ENCODE peak calls at places on chromosomes 4 and X, in ten cellular contexts. E is NB4; M is uterus; O is foreskin fibroblast; X is right lobe of liver; U is adipocyte; G is CD8-positive, alpha-beta memory T cell; Q is tibial artery; N is IMR-90; I is psoas muscle. R is an unnamed sample.

GRCh38 chrX:71666240-71667223 is 814 bp upstream of the LOC101059915 start:
- DNase-seq in E (no peak), N (no peak), G (no peak), Q (no peak), O (no peak), M (no peak), X (no peak), I (peak), U (no peak), R (peak)

GRCh38 chr4:101126044-101126443 is 221.3 kb downstream of the PPP3CA start:
- DNase-seq in G (no peak), M (no peak), O (peak), U (peak), I (no peak), Q (no peak), X (no peak), E (no peak), N (peak), R (no peak)

GRCh38 chr4:156738756-156739155 is 232.8 kb downstream of the PDGFC start:
- DNase-seq in M (no peak), N (no peak), E (no peak), X (no peak), G (no peak), U (no peak), I (no peak), Q (no peak), O (no peak), R (no peak)

GRCh38 chr4:27790911-27791310 is 930.3 kb downstream of the STIM2 start:
- DNase-seq in U (peak), G (no peak), I (no peak), M (no peak), N (peak), X (no peak), O (no peak), E (no peak), Q (no peak), R (no peak)

GRCh38 chrX:101659601-101660063 is at the start of gene ARMCX2:
- DNase-seq in X (no peak), O (peak), I (no peak), N (peak), U (peak), M (peak), E (no peak), Q (peak), G (no peak), R (no peak)

GRCh38 chr4:140834866-140835495 is 78.8 kb upstream of the TBC1D9 start:
- DNase-seq in O (no peak), M (no peak), G (no peak), I (no peak), U (peak), Q (no peak), E (no peak), X (no peak), N (no peak), R (no peak)

GRCh38 chrX:68163446-68163845 is 269.8 kb downstream of the OPHN1 start:
- DNase-seq in E (no peak), O (no peak), M (no peak), G (no peak), I (no peak), Q (no peak), X (no peak), U (peak), N (peak), R (no peak)

GRCh38 chr4:102497986-102498385 is 3.2 kb upstream of the NFKB1 start:
- DNase-seq in E (no peak), I (no peak), U (no peak), X (no peak), G (no peak), M (no peak), N (no peak), O (peak), Q (no peak), R (no peak)

GRCh38 chr4:98620087-98620784 is 38.2 kb downstream of the TSPAN5 start:
- DNase-seq in U (no peak), N (no peak), M (no peak), O (no peak), I (no peak), X (no peak), Q (no peak), E (no peak), G (no peak), R (no peak)

GRCh38 chr4:16582526-16582925 is 315.9 kb downstream of the LDB2 start:
- DNase-seq in N (no peak), G (no peak), E (peak), Q (no peak), I (no peak), U (no peak), M (no peak), X (no peak), O (no peak), R (no peak)

GRCh38 chr4:31023109-31023508 is 302.9 kb downstream of the PCDH7 start:
- DNase-seq in N (no peak), O (no peak), U (no peak), M (no peak), E (no peak), X (no peak), I (no peak), G (no peak), Q (no peak), R (no peak)
- H3K4me3 ChIP-seq in N (no peak), O (no peak), U (no peak), M (no peak), E (no peak), X (no peak), I (no peak), G (no peak), Q (no peak), R (no peak)

GRCh38 chr4:169770411-169770810 is 12.7 kb upstream of the HPF1 start:
- DNase-seq in M (no peak), G (no peak), E (no peak), N (no peak), O (no peak), I (no peak), X (no peak), U (peak), Q (no peak), R (no peak)

GRCh38 chr4:169773889-169774288 is 16.1 kb upstream of the HPF1 start:
- DNase-seq in Q (no peak), G (no peak), M (no peak), O (no peak), X (no peak), E (no peak), I (no peak), U (no peak), N (no peak), R (no peak)

DNA sequence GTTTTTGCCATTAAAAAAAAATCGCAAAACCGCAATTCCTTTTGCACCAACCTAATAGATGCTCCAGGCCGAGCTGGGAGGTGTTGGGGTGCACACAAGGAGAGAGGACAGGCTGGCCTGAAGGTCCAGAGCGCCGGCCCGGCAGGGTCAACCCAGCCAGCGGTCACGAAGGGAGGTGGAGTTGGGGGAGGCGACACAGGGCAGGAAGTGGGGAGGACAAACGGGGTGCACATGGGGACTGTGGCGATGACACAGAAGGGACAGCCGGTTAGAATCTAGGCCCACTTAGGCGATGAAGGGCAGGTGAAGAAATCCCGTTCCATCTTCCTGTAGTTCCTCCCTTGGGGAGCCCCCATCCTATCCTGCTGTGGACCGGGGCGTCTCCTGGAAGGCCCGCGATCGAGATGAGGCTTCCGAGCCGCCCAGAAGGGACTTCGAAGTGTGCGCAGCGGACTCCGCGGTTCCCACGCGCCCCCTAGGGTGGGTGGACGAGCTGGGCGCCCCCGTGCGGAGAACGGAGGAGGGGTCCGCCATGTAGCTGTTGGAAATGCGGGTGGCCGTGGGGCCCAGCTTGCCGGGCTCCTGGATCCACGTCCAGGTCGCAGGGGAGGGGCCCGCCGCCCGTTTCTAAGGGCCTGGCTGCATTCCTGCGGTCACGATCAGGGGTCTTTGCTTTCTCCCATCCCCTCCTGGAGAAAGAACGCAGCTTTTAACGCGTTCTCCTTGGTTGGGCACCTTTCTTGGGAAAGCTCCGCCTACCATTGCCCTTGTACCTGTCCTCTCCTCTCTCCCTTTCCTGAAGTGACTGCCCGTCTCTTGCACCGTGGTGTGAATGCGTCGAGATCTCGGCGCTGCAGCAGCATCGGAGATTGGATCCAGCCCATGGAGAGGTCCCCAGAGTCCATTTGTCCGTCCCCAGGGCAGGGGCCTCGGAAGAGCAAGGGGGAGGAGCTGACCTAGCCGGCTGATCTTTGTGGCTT is 17.0 kb upstream of the HPF1 start:
- DNase-seq in G (peak), E (no peak), N (no peak), X (no peak), M (no peak), O (no peak), Q (no peak), U (peak), I (peak), R (no peak)
- H3K4me3 ChIP-seq in G (no peak), E (no peak), N (no peak), X (peak), M (no peak), O (no peak), Q (no peak), U (peak), I (peak), R (no peak)

GRCh38 chrX:57902633-57903032 is 7.6 kb downstream of the ZXDA start:
- DNase-seq in E (no peak), G (no peak), U (no peak), I (no peak), X (no peak), M (no peak), O (no peak), N (no peak), Q (no peak), R (no peak)

GRCh38 chrX:57904481-57904880 is 5.8 kb downstream of the ZXDA start:
- DNase-seq in U (no peak), Q (no peak), E (no peak), O (no peak), M (no peak), G (no peak), X (no peak), I (no peak), N (no peak), R (no peak)

GRCh38 chrX:57906790-57907189 is 3.5 kb downstream of the ZXDA start:
- DNase-seq in E (no peak), Q (no peak), O (peak), I (no peak), G (no peak), M (no peak), X (no peak), U (peak), N (peak), R (no peak)

GRCh38 chrX:57900961-57901360 is 9.3 kb downstream of the ZXDA start:
- DNase-seq in U (peak), I (no peak), Q (no peak), N (peak), X (no peak), O (no peak), E (no peak), M (no peak), G (no peak), R (no peak)

DNA sequence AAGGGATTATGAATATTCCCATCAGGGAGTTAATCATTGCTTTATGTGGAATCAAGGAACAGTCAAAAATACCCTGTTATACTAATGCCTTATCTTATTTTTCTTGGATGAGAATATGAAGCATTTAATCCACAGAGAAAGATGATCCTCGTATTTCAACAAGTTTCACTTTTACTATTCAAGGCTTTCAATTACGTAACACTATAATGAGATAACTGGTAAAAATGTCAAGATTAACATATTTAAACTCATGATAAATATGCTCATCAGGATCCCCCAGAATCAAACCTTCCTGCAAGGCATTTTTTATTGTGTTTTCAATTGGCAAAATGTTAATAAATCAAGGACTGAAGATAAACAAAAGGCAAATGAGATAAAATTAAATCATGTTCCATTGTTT is 5.1 kb downstream of the ZXDA start:
- DNase-seq in Q (no peak), U (peak), E (no peak), O (no peak), I (no peak), G (no peak), N (peak), M (no peak), X (no peak), R (no peak)
- H3K4me3 ChIP-seq in Q (no peak), U (peak), E (no peak), O (no peak), I (peak), G (no peak), N (peak), M (no peak), X (peak), R (no peak)

DNA sequence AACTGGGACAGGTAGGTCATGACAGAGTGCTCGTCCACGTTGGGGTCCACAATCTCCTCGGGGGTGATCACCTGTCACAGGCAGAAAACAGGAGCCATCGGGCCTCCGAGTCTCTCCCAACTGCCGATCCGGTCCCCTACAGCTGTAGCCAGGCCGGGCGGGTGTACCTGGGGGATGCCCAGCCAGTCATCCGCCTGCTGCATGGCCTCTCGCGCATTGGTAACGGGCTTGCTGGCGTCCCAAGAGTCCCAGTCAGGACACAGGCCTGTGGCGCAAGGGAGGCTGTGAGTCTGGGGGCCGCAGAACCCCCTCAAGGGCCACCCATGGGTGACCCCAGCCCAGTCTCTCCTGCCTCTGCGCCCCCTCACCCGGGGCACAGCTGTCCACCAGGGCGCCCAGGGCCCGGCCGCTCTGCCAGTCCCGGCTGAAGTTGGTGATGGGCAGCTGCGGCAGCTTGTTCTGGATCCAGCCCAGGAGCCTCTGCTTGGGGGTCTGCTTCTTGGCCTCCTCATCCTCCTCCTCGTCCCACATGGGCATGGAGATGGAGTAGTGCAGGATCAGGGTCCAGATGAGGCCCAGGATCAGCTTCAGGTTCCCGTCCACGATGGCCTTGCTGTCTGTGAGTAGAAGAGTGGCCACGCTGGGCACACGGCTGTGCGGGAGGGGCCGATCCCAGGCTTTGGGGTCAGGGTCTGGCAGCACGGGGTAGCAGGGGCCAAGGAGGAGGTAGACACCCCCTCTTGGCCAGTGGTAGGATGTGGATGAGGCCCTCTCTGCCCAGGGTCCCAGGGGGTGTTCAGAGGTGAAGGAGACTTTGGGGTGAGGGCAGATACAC is 6.7 kb downstream of the FLNA start:
- DNase-seq in M (no peak), G (no peak), X (no peak), Q (no peak), E (no peak), U (no peak), N (no peak), O (no peak), I (no peak), R (no peak)
- H3K4me3 ChIP-seq in M (peak), G (peak), X (no peak), Q (peak), E (peak), U (peak), N (peak), O (peak), I (peak), R (no peak)

GRCh38 chr4:75919914-75920313 is 17.7 kb upstream of the PPEF2 start:
- DNase-seq in E (no peak), U (peak), N (peak), Q (no peak), M (no peak), X (peak), O (peak), G (no peak), I (no peak), R (peak)
- H3K4me3 ChIP-seq in E (no peak), U (no peak), N (no peak), Q (no peak), M (no peak), X (no peak), O (no peak), G (no peak), I (no peak), R (no peak)

GRCh38 chr4:80071643-80072606 is 1.1 kb downstream of the ANTXR2 start:
- DNase-seq in X (peak), N (peak), O (no peak), I (peak), E (peak), M (peak), Q (peak), G (peak), U (peak), R (peak)
- H3K4me3 ChIP-seq in X (peak), N (peak), O (peak), I (peak), E (peak), M (peak), Q (peak), G (peak), U (peak), R (peak)

GRCh38 chr4:34732579-34732978 is 1511.7 kb downstream of the ARAP2 start:
- DNase-seq in O (no peak), X (no peak), E (no peak), I (no peak), Q (no peak), N (no peak), U (no peak), G (no peak), M (no peak), R (no peak)
- H3K4me3 ChIP-seq in O (no peak), X (no peak), E (no peak), I (no peak), Q (no peak), N (no peak), U (no peak), G (no peak), M (no peak), R (no peak)

R was measured in mucosa of descending colon.